ENCODE peak calls at places on chromosomes 6 and 20, in ten cellular contexts. L, B, Q, M, F, V, R, X, Y and K are unnamed samples.
A peak's percentile ranks its signal among the peaks of the same experiment; 100 is the strongest.

GRCh38 chr6:17962436-17963031 is 24.9 kb downstream of the KIF13A start:
- DNase-seq in L (peak; percentile 97), B (no peak), Q (no peak), M (no peak), F (peak; percentile 91), V (no peak), R (no peak), X (no peak), Y (no peak), K (peak; percentile 99)

GRCh38 chr6:168188310-168188973 is 109.4 kb upstream of the FRMD1 start:
- DNase-seq in L (no peak), B (no peak), Q (no peak), M (no peak), F (no peak), V (no peak), R (no peak), X (no peak), Y (no peak), K (no peak)

GRCh38 chr20:17626217-17627007 is 55.6 kb downstream of the RRBP1 start:
- DNase-seq in L (no peak), B (no peak), Q (no peak), M (no peak), F (no peak), V (no peak), R (no peak), X (no peak), Y (no peak), K (no peak)

GRCh38 chr6:39225946-39226437 is 3.3 kb downstream of the KCNK5 start:
- DNase-seq in L (no peak), B (peak; percentile 51), Q (peak; percentile 10), M (no peak), F (no peak), V (no peak), R (no peak), X (no peak), Y (no peak), K (no peak)

GRCh38 chr20:37668166-37668565 is 25.7 kb upstream of the CTNNBL1 start:
- DNase-seq in L (no peak), B (no peak), Q (no peak), M (no peak), F (no peak), V (no peak), R (no peak), X (no peak), Y (no peak), K (no peak)

GRCh38 chr6:34172961-34173775 is 27.3 kb upstream of the GRM4 start:
- DNase-seq in L (no peak), B (no peak), Q (no peak), M (no peak), F (no peak), V (no peak), R (no peak), X (no peak), Y (no peak), K (no peak)

GRCh38 chr6:137339929-137340559 is 120.9 kb upstream of the IFNGR1 start:
- DNase-seq in L (no peak), B (no peak), Q (no peak), M (no peak), F (no peak), V (no peak), R (no peak), X (no peak), Y (no peak), K (peak; percentile 13)

GRCh38 chr6:27452496-27452897 is 20.4 kb downstream of the ZNF184 start:
- DNase-seq in L (no peak), B (no peak), Q (no peak), M (no peak), F (no peak), V (no peak), R (no peak), X (no peak), Y (no peak), K (peak; percentile 21)

GRCh38 chr20:25062841-25063240 is 4.9 kb upstream of the ACSS1 start:
- DNase-seq in L (no peak), B (no peak), Q (no peak), M (no peak), F (no peak), V (no peak), R (no peak), X (no peak), Y (no peak), K (no peak)

GRCh38 chr6:147973806-147974205 is 368.8 kb upstream of the SASH1 start:
- DNase-seq in L (no peak), B (no peak), Q (no peak), M (no peak), F (no peak), V (no peak), R (no peak), X (no peak), Y (no peak), K (no peak)

GRCh38 chr6:170137176-170137891 is 153.5 kb downstream of the DLL1 start:
- DNase-seq in L (no peak), B (no peak), Q (no peak), M (no peak), F (no peak), V (no peak), R (no peak), X (peak; percentile 22), Y (no peak), K (peak; percentile 7)

GRCh38 chr6:41696788-41697187 is 38.6 kb downstream of the TFEB start:
- DNase-seq in L (no peak), B (no peak), Q (no peak), M (no peak), F (no peak), V (no peak), R (no peak), X (no peak), Y (no peak), K (no peak)

GRCh38 chr6:168032383-168032760 is 34.9 kb downstream of the KIF25 start:
- DNase-seq in L (peak; percentile 75), B (no peak), Q (no peak), M (no peak), F (peak; percentile 46), V (no peak), R (no peak), X (no peak), Y (no peak), K (peak; percentile 58)

GRCh38 chr6:157304840-157305675 is 18.3 kb downstream of the TMEM242 start:
- DNase-seq in L (peak; percentile 9), B (no peak), Q (no peak), M (no peak), F (no peak), V (no peak), R (no peak), X (no peak), Y (no peak), K (peak; percentile 57)

GRCh38 chr20:52405417-52405816 is 213.8 kb upstream of the ZFP64 start:
- DNase-seq in L (no peak), B (no peak), Q (no peak), M (no peak), F (no peak), V (no peak), R (no peak), X (no peak), Y (no peak), K (peak; percentile 16)

GRCh38 chr6:159174263-159174974 is 5.2 kb downstream of the FNDC1 start:
- DNase-seq in L (peak; percentile 59), B (peak; percentile 50), Q (peak; percentile 42), M (peak; percentile 59), F (no peak), V (peak; percentile 39), R (peak; percentile 52), X (peak; percentile 76), Y (peak; percentile 83), K (peak; percentile 73)

GRCh38 chr20:51196991-51197651 is 174.2 kb upstream of the KCNG1 start:
- DNase-seq in L (no peak), B (no peak), Q (no peak), M (no peak), F (no peak), V (no peak), R (no peak), X (no peak), Y (no peak), K (peak; percentile 73)

GRCh38 chr6:93318127-93318526 is 101.2 kb downstream of the EPHA7 start:
- DNase-seq in L (no peak), B (no peak), Q (no peak), M (no peak), F (no peak), V (no peak), R (no peak), X (no peak), Y (no peak), K (no peak)

GRCh38 chr6:135053433-135053832 is 1.2 kb downstream of the HBS1L start:
- DNase-seq in L (no peak), B (no peak), Q (no peak), M (no peak), F (no peak), V (no peak), R (no peak), X (no peak), Y (no peak), K (no peak)

GRCh38 chr20:57772349-57772964 is 62.6 kb upstream of the PMEPA1 start:
- DNase-seq in L (peak; percentile 69), B (no peak), Q (peak; percentile 11), M (no peak), F (peak; percentile 44), V (peak; percentile 28), R (peak; percentile 4), X (no peak), Y (no peak), K (peak; percentile 82)

GRCh38 chr6:84774174-84775158 is 10.1 kb upstream of the TBX18 start:
- DNase-seq in L (peak; percentile 35), B (no peak), Q (no peak), M (peak; percentile 65), F (no peak), V (no peak), R (no peak), X (no peak), Y (no peak), K (no peak)

GRCh38 chr20:60080401-60080800 is 122.2 kb downstream of the CDH26 start:
- DNase-seq in L (no peak), B (no peak), Q (no peak), M (no peak), F (no peak), V (no peak), R (no peak), X (no peak), Y (no peak), K (no peak)

GRCh38 chr6:16270178-16270794 is 31.9 kb downstream of the GMPR start:
- DNase-seq in L (no peak), B (no peak), Q (no peak), M (no peak), F (no peak), V (no peak), R (no peak), X (no peak), Y (no peak), K (no peak)

GRCh38 chr20:53077373-53078205 is 105.4 kb downstream of the TSHZ2 start:
- DNase-seq in L (no peak), B (no peak), Q (no peak), M (no peak), F (no peak), V (no peak), R (no peak), X (no peak), Y (no peak), K (peak; percentile 22)

GRCh38 chr6:27650620-27651370 is 177.9 kb upstream of the ZNF184 start:
- DNase-seq in L (peak; percentile 63), B (no peak), Q (no peak), M (peak; percentile 73), F (no peak), V (no peak), R (no peak), X (peak; percentile 41), Y (no peak), K (peak; percentile 49)

GRCh38 chr6:138724015-138724414 is 49.6 kb upstream of the CCDC28A start:
- DNase-seq in L (no peak), B (no peak), Q (no peak), M (no peak), F (peak; percentile 10), V (no peak), R (no peak), X (no peak), Y (no peak), K (peak; percentile 63)

GRCh38 chr20:54267510-54268003 is 59.7 kb downstream of the PFDN4 start:
- DNase-seq in L (peak; percentile 13), B (no peak), Q (no peak), M (no peak), F (no peak), V (no peak), R (no peak), X (no peak), Y (no peak), K (peak; percentile 22)

GRCh38 chr20:15842872-15843271 is 730.4 kb downstream of the KIF16B start:
- DNase-seq in L (no peak), B (no peak), Q (no peak), M (no peak), F (no peak), V (no peak), R (no peak), X (no peak), Y (no peak), K (no peak)